ENCODE peak calls at places on chromosome 6, in ten cellular contexts. One of them, this sample, is unnamed.

GRCh38 chr6:112912351-112913101 is 565.4 kb downstream of the RFPL4B start:
- DNase-seq in SJSA1: peak; percentile 9
- DNase-seq in left ventricle myocardium inferior: no peak
- DNase-seq in breast epithelium: no peak
- DNase-seq in IMR-90: peak; percentile 41
- DNase-seq in esophagus muscularis mucosa: no peak
- DNase-seq in neuronal stem cell: no peak
- DNase-seq in SK-N-SH: no peak
- DNase-seq in PC-9: no peak
- DNase-seq in naive thymus-derived CD4-positive, alpha-beta T cell: no peak
- DNase-seq in this sample: no peak

GRCh38 chr6:30985490-30985889 is 2.0 kb downstream of the MUC21 start:
- DNase-seq in SJSA1: no peak
- DNase-seq in left ventricle myocardium inferior: no peak
- DNase-seq in breast epithelium: no peak
- DNase-seq in IMR-90: no peak
- DNase-seq in esophagus muscularis mucosa: no peak
- DNase-seq in neuronal stem cell: no peak
- DNase-seq in SK-N-SH: no peak
- DNase-seq in PC-9: no peak
- DNase-seq in naive thymus-derived CD4-positive, alpha-beta T cell: no peak
- DNase-seq in this sample: no peak

GRCh38 chr6:139597087-139597763 is 222.8 kb upstream of the CITED2 start:
- DNase-seq in SJSA1: no peak
- DNase-seq in left ventricle myocardium inferior: no peak
- DNase-seq in breast epithelium: no peak
- DNase-seq in IMR-90: no peak
- DNase-seq in esophagus muscularis mucosa: no peak
- DNase-seq in neuronal stem cell: no peak
- DNase-seq in SK-N-SH: no peak
- DNase-seq in PC-9: no peak
- DNase-seq in naive thymus-derived CD4-positive, alpha-beta T cell: no peak
- DNase-seq in this sample: no peak

GRCh38 chr6:139801571-139802321 is 427.3 kb upstream of the CITED2 start:
- DNase-seq in SJSA1: no peak
- DNase-seq in left ventricle myocardium inferior: no peak
- DNase-seq in breast epithelium: no peak
- DNase-seq in IMR-90: peak; percentile 49
- DNase-seq in esophagus muscularis mucosa: no peak
- DNase-seq in neuronal stem cell: no peak
- DNase-seq in SK-N-SH: no peak
- DNase-seq in PC-9: no peak
- DNase-seq in naive thymus-derived CD4-positive, alpha-beta T cell: no peak
- DNase-seq in this sample: no peak

GRCh38 chr6:118685823-118686449 is 34.5 kb upstream of the CEP85L start:
- DNase-seq in SJSA1: no peak
- DNase-seq in left ventricle myocardium inferior: no peak
- DNase-seq in breast epithelium: no peak
- DNase-seq in IMR-90: no peak
- DNase-seq in esophagus muscularis mucosa: peak; percentile 68
- DNase-seq in neuronal stem cell: no peak
- DNase-seq in SK-N-SH: no peak
- DNase-seq in PC-9: peak; percentile 41
- DNase-seq in naive thymus-derived CD4-positive, alpha-beta T cell: no peak
- DNase-seq in this sample: no peak

GRCh38 chr6:125899726-125900182 is 56.8 kb upstream of the HINT3 start:
- DNase-seq in SJSA1: no peak
- DNase-seq in left ventricle myocardium inferior: no peak
- DNase-seq in breast epithelium: no peak
- DNase-seq in IMR-90: no peak
- DNase-seq in esophagus muscularis mucosa: no peak
- DNase-seq in neuronal stem cell: no peak
- DNase-seq in SK-N-SH: no peak
- DNase-seq in PC-9: no peak
- DNase-seq in naive thymus-derived CD4-positive, alpha-beta T cell: no peak
- DNase-seq in this sample: no peak

GRCh38 chr6:42316390-42316970 is 98.8 kb upstream of the MRPS10 start:
- DNase-seq in SJSA1: peak; percentile 94
- DNase-seq in left ventricle myocardium inferior: no peak
- DNase-seq in breast epithelium: no peak
- DNase-seq in IMR-90: peak; percentile 90
- DNase-seq in esophagus muscularis mucosa: no peak
- DNase-seq in neuronal stem cell: no peak
- DNase-seq in SK-N-SH: no peak
- DNase-seq in PC-9: peak; percentile 71
- DNase-seq in naive thymus-derived CD4-positive, alpha-beta T cell: no peak
- DNase-seq in this sample: no peak

GRCh38 chr6:452301-453067 is 60.9 kb downstream of the IRF4 start:
- DNase-seq in SJSA1: no peak
- DNase-seq in left ventricle myocardium inferior: no peak
- DNase-seq in breast epithelium: no peak
- DNase-seq in IMR-90: no peak
- DNase-seq in esophagus muscularis mucosa: no peak
- DNase-seq in neuronal stem cell: no peak
- DNase-seq in SK-N-SH: no peak
- DNase-seq in PC-9: no peak
- DNase-seq in naive thymus-derived CD4-positive, alpha-beta T cell: no peak
- DNase-seq in this sample: no peak

GRCh38 chr6:83467620-83468036 is 36.8 kb upstream of the ME1 start:
- DNase-seq in SJSA1: no peak
- DNase-seq in left ventricle myocardium inferior: peak; percentile 22
- DNase-seq in breast epithelium: no peak
- DNase-seq in IMR-90: no peak
- DNase-seq in esophagus muscularis mucosa: peak; percentile 89
- DNase-seq in neuronal stem cell: no peak
- DNase-seq in SK-N-SH: no peak
- DNase-seq in PC-9: no peak
- DNase-seq in naive thymus-derived CD4-positive, alpha-beta T cell: no peak
- DNase-seq in this sample: no peak

GRCh38 chr6:163860194-163861081 is 445.9 kb downstream of the QKI start:
- DNase-seq in SJSA1: peak; percentile 40
- DNase-seq in left ventricle myocardium inferior: peak; percentile 31
- DNase-seq in breast epithelium: no peak
- DNase-seq in IMR-90: peak; percentile 86
- DNase-seq in esophagus muscularis mucosa: peak; percentile 89
- DNase-seq in neuronal stem cell: no peak
- DNase-seq in SK-N-SH: peak; percentile 81
- DNase-seq in PC-9: no peak
- DNase-seq in naive thymus-derived CD4-positive, alpha-beta T cell: no peak
- DNase-seq in this sample: no peak

GRCh38 chr6:18551228-18551627 is 164.1 kb downstream of the RNF144B start:
- DNase-seq in SJSA1: peak; percentile 28
- DNase-seq in left ventricle myocardium inferior: no peak
- DNase-seq in breast epithelium: no peak
- DNase-seq in IMR-90: peak; percentile 72
- DNase-seq in esophagus muscularis mucosa: no peak
- DNase-seq in neuronal stem cell: no peak
- DNase-seq in SK-N-SH: no peak
- DNase-seq in PC-9: no peak
- DNase-seq in naive thymus-derived CD4-positive, alpha-beta T cell: no peak
- DNase-seq in this sample: no peak

GRCh38 chr6:24125980-24126379 is at the start of gene NRSN1:
- DNase-seq in SJSA1: no peak
- DNase-seq in left ventricle myocardium inferior: no peak
- DNase-seq in breast epithelium: no peak
- DNase-seq in IMR-90: no peak
- DNase-seq in esophagus muscularis mucosa: peak; percentile 34
- DNase-seq in neuronal stem cell: peak; percentile 66
- DNase-seq in SK-N-SH: peak; percentile 92
- DNase-seq in PC-9: no peak
- DNase-seq in naive thymus-derived CD4-positive, alpha-beta T cell: no peak
- DNase-seq in this sample: no peak

DNA sequence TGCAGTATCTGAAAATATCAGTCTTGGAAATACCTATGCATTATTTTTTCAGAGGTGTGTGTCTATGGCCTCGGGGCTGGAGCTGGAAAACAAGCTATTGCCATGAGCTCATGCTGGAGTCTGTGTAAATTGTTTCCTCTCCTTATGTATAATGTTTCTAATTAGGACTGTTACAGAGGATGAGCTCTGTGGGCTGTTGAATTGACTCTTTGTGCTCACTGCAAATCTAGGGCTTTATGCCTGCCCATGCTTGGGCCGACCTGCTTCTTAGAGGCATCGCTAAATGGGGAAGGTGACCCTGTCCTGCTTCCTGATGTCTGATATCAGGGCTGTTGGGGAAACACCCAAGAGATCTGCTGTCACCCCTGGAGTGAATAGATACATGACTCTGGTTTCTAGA is 80.8 kb upstream of the SLC22A16 start:
- DNase-seq in SJSA1: no peak
- DNase-seq in left ventricle myocardium inferior: no peak
- DNase-seq in breast epithelium: no peak
- DNase-seq in IMR-90: no peak
- DNase-seq in esophagus muscularis mucosa: no peak
- DNase-seq in neuronal stem cell: no peak
- DNase-seq in SK-N-SH: no peak
- DNase-seq in PC-9: no peak
- DNase-seq in naive thymus-derived CD4-positive, alpha-beta T cell: no peak
- DNase-seq in this sample: no peak
- H3K4me1 ChIP-seq in SJSA1: peaks cover 6% of the 10 kb centered on the region
- H3K4me1 ChIP-seq in left ventricle myocardium inferior: no peaks in the 10 kb centered on the region
- H3K4me1 ChIP-seq in breast epithelium: no peaks in the 10 kb centered on the region
- H3K4me1 ChIP-seq in IMR-90: no peaks in the 10 kb centered on the region
- H3K4me1 ChIP-seq in esophagus muscularis mucosa: no peaks in the 10 kb centered on the region
- H3K4me1 ChIP-seq in neuronal stem cell: no peaks in the 10 kb centered on the region
- H3K4me1 ChIP-seq in SK-N-SH: no peaks in the 10 kb centered on the region
- H3K4me1 ChIP-seq in PC-9: no peaks in the 10 kb centered on the region
- H3K4me1 ChIP-seq in naive thymus-derived CD4-positive, alpha-beta T cell: peaks cover 18% of the 10 kb centered on the region
- H3K4me1 ChIP-seq in this sample: no peaks in the 10 kb centered on the region

GRCh38 chr6:5259428-5259827 is 1.3 kb downstream of the LYRM4 start:
- DNase-seq in SJSA1: no peak
- DNase-seq in left ventricle myocardium inferior: no peak
- DNase-seq in breast epithelium: no peak
- DNase-seq in IMR-90: no peak
- DNase-seq in esophagus muscularis mucosa: no peak
- DNase-seq in neuronal stem cell: no peak
- DNase-seq in SK-N-SH: no peak
- DNase-seq in PC-9: no peak
- DNase-seq in naive thymus-derived CD4-positive, alpha-beta T cell: no peak
- DNase-seq in this sample: no peak
- H3K4me1 ChIP-seq in SJSA1: peaks cover 11% of the 10 kb centered on the region
- H3K4me1 ChIP-seq in left ventricle myocardium inferior: peaks cover 35% of the 10 kb centered on the region
- H3K4me1 ChIP-seq in breast epithelium: no peaks in the 10 kb centered on the region
- H3K4me1 ChIP-seq in IMR-90: no peaks in the 10 kb centered on the region
- H3K4me1 ChIP-seq in esophagus muscularis mucosa: peaks cover 17% of the 10 kb centered on the region
- H3K4me1 ChIP-seq in neuronal stem cell: peaks cover 2% of the 10 kb centered on the region
- H3K4me1 ChIP-seq in SK-N-SH: peaks cover 8% of the 10 kb centered on the region
- H3K4me1 ChIP-seq in PC-9: peaks cover 18% of the 10 kb centered on the region
- H3K4me1 ChIP-seq in naive thymus-derived CD4-positive, alpha-beta T cell: peaks cover 13% of the 10 kb centered on the region
- H3K4me1 ChIP-seq in this sample: peaks cover 20% of the 10 kb centered on the region

DNA sequence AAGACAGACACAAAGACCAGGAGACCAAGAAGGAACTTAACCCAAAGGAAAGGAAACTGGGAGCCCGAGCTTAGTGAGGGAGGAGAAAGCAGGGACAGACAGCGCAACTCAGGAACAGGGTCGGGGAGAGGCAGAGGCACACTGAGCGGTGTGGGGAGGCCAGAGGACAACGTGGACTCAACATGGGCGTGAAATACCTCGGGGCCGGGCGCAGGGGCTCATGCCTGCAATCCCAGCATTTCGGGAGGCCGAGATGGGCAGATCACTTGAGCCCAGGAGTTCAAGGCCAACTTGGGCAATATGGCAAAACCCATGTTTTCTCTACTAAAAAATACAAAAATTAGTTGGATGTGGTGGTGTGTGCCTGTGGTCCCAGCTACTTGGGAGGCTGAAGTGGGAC is 5.7 kb upstream of the RPS6KA2 start:
- DNase-seq in SJSA1: no peak
- DNase-seq in left ventricle myocardium inferior: no peak
- DNase-seq in breast epithelium: no peak
- DNase-seq in IMR-90: no peak
- DNase-seq in esophagus muscularis mucosa: no peak
- DNase-seq in neuronal stem cell: no peak
- DNase-seq in SK-N-SH: no peak
- DNase-seq in PC-9: no peak
- DNase-seq in naive thymus-derived CD4-positive, alpha-beta T cell: no peak
- DNase-seq in this sample: no peak
- H3K4me1 ChIP-seq in SJSA1: peaks cover 8% of the 10 kb centered on the region
- H3K4me1 ChIP-seq in left ventricle myocardium inferior: peaks cover 76% of the 10 kb centered on the region
- H3K4me1 ChIP-seq in breast epithelium: no peaks in the 10 kb centered on the region
- H3K4me1 ChIP-seq in IMR-90: peaks cover 9% of the 10 kb centered on the region
- H3K4me1 ChIP-seq in esophagus muscularis mucosa: peaks cover 34% of the 10 kb centered on the region
- H3K4me1 ChIP-seq in neuronal stem cell: peaks cover 10% of the 10 kb centered on the region
- H3K4me1 ChIP-seq in SK-N-SH: peaks cover 5% of the 10 kb centered on the region
- H3K4me1 ChIP-seq in PC-9: peaks cover 12% of the 10 kb centered on the region
- H3K4me1 ChIP-seq in naive thymus-derived CD4-positive, alpha-beta T cell: peaks cover 6% of the 10 kb centered on the region
- H3K4me1 ChIP-seq in this sample: peaks cover 31% of the 10 kb centered on the region

GRCh38 chr6:46380152-46380807 is 111.0 kb downstream of the RCAN2 start:
- DNase-seq in SJSA1: no peak
- DNase-seq in left ventricle myocardium inferior: no peak
- DNase-seq in breast epithelium: no peak
- DNase-seq in IMR-90: no peak
- DNase-seq in esophagus muscularis mucosa: no peak
- DNase-seq in neuronal stem cell: no peak
- DNase-seq in SK-N-SH: no peak
- DNase-seq in PC-9: no peak
- DNase-seq in naive thymus-derived CD4-positive, alpha-beta T cell: no peak
- DNase-seq in this sample: no peak

GRCh38 chr6:46381579-46381978 is 109.7 kb downstream of the RCAN2 start:
- DNase-seq in SJSA1: no peak
- DNase-seq in left ventricle myocardium inferior: no peak
- DNase-seq in breast epithelium: no peak
- DNase-seq in IMR-90: no peak
- DNase-seq in esophagus muscularis mucosa: no peak
- DNase-seq in neuronal stem cell: no peak
- DNase-seq in SK-N-SH: no peak
- DNase-seq in PC-9: no peak
- DNase-seq in naive thymus-derived CD4-positive, alpha-beta T cell: no peak
- DNase-seq in this sample: no peak

GRCh38 chr6:46378882-46379405 is 112.3 kb downstream of the RCAN2 start:
- DNase-seq in SJSA1: no peak
- DNase-seq in left ventricle myocardium inferior: no peak
- DNase-seq in breast epithelium: no peak
- DNase-seq in IMR-90: no peak
- DNase-seq in esophagus muscularis mucosa: no peak
- DNase-seq in neuronal stem cell: no peak
- DNase-seq in SK-N-SH: no peak
- DNase-seq in PC-9: no peak
- DNase-seq in naive thymus-derived CD4-positive, alpha-beta T cell: no peak
- DNase-seq in this sample: no peak

GRCh38 chr6:46378161-46378881 is 112.9 kb downstream of the RCAN2 start:
- DNase-seq in SJSA1: no peak
- DNase-seq in left ventricle myocardium inferior: no peak
- DNase-seq in breast epithelium: no peak
- DNase-seq in IMR-90: no peak
- DNase-seq in esophagus muscularis mucosa: no peak
- DNase-seq in neuronal stem cell: no peak
- DNase-seq in SK-N-SH: no peak
- DNase-seq in PC-9: no peak
- DNase-seq in naive thymus-derived CD4-positive, alpha-beta T cell: no peak
- DNase-seq in this sample: no peak

DNA sequence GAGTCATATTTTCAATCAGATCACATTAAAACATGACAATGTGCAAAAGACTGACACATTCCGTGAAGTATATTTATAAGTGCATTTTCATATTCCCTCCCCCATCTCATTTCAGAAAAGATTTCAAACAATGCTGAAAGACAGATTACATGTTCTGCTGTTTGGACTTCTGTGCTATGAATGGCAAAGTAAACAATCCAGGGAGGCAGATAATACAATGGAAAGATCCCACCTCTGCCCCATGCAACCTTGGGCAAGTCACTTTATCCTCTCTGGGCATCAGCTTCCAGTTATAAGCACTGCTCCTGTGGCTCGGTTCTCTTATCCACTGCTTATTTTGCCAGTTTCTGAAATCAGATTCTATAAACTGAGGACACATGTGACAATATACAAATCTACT is 110.2 kb downstream of the RCAN2 start:
- DNase-seq in SJSA1: peak; percentile 2
- DNase-seq in left ventricle myocardium inferior: no peak
- DNase-seq in breast epithelium: no peak
- DNase-seq in IMR-90: no peak
- DNase-seq in esophagus muscularis mucosa: no peak
- DNase-seq in neuronal stem cell: no peak
- DNase-seq in SK-N-SH: no peak
- DNase-seq in PC-9: no peak
- DNase-seq in naive thymus-derived CD4-positive, alpha-beta T cell: no peak
- DNase-seq in this sample: no peak
- H3K4me1 ChIP-seq in SJSA1: peaks cover 8% of the 10 kb centered on the region
- H3K4me1 ChIP-seq in left ventricle myocardium inferior: peaks cover 92% of the 10 kb centered on the region
- H3K4me1 ChIP-seq in breast epithelium: peaks cover 15% of the 10 kb centered on the region
- H3K4me1 ChIP-seq in IMR-90: no peaks in the 10 kb centered on the region
- H3K4me1 ChIP-seq in esophagus muscularis mucosa: peaks cover 62% of the 10 kb centered on the region
- H3K4me1 ChIP-seq in neuronal stem cell: no peaks in the 10 kb centered on the region
- H3K4me1 ChIP-seq in SK-N-SH: no peaks in the 10 kb centered on the region
- H3K4me1 ChIP-seq in PC-9: no peaks in the 10 kb centered on the region
- H3K4me1 ChIP-seq in naive thymus-derived CD4-positive, alpha-beta T cell: no peaks in the 10 kb centered on the region
- H3K4me1 ChIP-seq in this sample: peaks cover 15% of the 10 kb centered on the region

This sample was measured in vagina.